ENCODE peak calls at places on chromosomes 3 and 15, in four cellular contexts. G is IMR-90, R is activated B cell treated with CpG ODN at 0.5 μM for 24 hours, S is H1. H is an unnamed sample.

GRCh38 chr3:80010021-80010420 is 242.2 kb upstream of the ROBO1 start:
- DNase-seq in R (no peak), G (no peak), S (no peak), H (no peak)

GRCh38 chr3:184748219-184749135 is 36.6 kb upstream of the MAGEF1 start:
- DNase-seq in S (no peak), G (peak; percentile 68), R (no peak), H (no peak)

GRCh38 chr3:134722899-134723484 is 72.1 kb upstream of the EPHB1 start:
- DNase-seq in R (no peak), S (no peak), G (no peak), H (no peak)

GRCh38 chr3:71305246-71306206 is 278.0 kb downstream of the FOXP1 start:
- DNase-seq in G (peak; percentile 57), R (no peak), S (peak; percentile 73), H (no peak)

GRCh38 chr3:108125550-108126071 is 34.8 kb upstream of the CD47 start:
- DNase-seq in R (peak; percentile 69), S (no peak), G (no peak), H (no peak)

GRCh38 chr15:85649372-85649771 is 145.4 kb downstream of the KLHL25 start:
- DNase-seq in R (no peak), S (no peak), G (peak; percentile 90), H (no peak)

GRCh38 chr3:24709921-24710320 is 215.3 kb upstream of the THRB start:
- DNase-seq in G (no peak), R (no peak), S (no peak), H (no peak)

GRCh38 chr3:14137004-14137403 is 12.2 kb downstream of the TMEM43 start:
- DNase-seq in G (no peak), R (no peak), S (no peak), H (no peak)

GRCh38 chr3:194206375-194206774 is 70.4 kb downstream of the HES1 start:
- DNase-seq in R (no peak), S (no peak), G (peak; percentile 2), H (no peak)

GRCh38 chr15:77607111-77607893 is 25.4 kb downstream of the LINGO1 start:
- DNase-seq in G (peak; percentile 39), R (no peak), S (no peak), H (peak; percentile 97)

GRCh38 chr15:73375755-73376305 is 7.1 kb upstream of the HCN4 start:
- DNase-seq in G (no peak), S (no peak), R (no peak), H (no peak)

GRCh38 chr3:100260081-100260684 is 609 bp upstream of the TBC1D23 start:
- DNase-seq in S (no peak), G (peak; percentile 51), R (no peak), H (no peak)

GRCh38 chr3:123158330-123158729 is 43.4 kb upstream of the SEC22A start:
- DNase-seq in S (no peak), R (no peak), G (no peak), H (no peak)

GRCh38 chr15:43346305-43346704 is 15.9 kb upstream of the LCMT2 start:
- DNase-seq in S (no peak), R (no peak), G (no peak), H (no peak)

GRCh38 chr3:19598870-19599269 is 335.1 kb downstream of the EFHB start:
- DNase-seq in R (no peak), G (no peak), S (no peak), H (no peak)

GRCh38 chr3:190063490-190063889 is 57.2 kb downstream of the P3H2 start:
- DNase-seq in G (no peak), S (no peak), R (no peak), H (no peak)

GRCh38 chr15:66995257-66995656 is 70.1 kb upstream of the SMAD3 start:
- DNase-seq in S (no peak), R (no peak), G (peak; percentile 86), H (no peak)

GRCh38 chr3:129017531-129017899 is 16.4 kb downstream of the EFCC1 start:
- DNase-seq in S (no peak), G (no peak), R (no peak), H (no peak)

GRCh38 chr3:43637702-43638101 is 15.9 kb upstream of the ANO10 start:
- DNase-seq in R (no peak), G (no peak), S (no peak), H (no peak)

GRCh38 chr15:58538901-58539300 is 107.1 kb downstream of the LIPC start:
- DNase-seq in R (no peak), G (no peak), S (no peak), H (no peak)

GRCh38 chr3:179021119-179021903 is 50.3 kb downstream of the ZMAT3 start:
- DNase-seq in R (no peak), S (no peak), G (no peak), H (no peak)

GRCh38 chr3:13891492-13892073 is 11.7 kb upstream of the WNT7A start:
- DNase-seq in R (no peak), S (no peak), G (no peak), H (no peak)

GRCh38 chr3:45210308-45211038 is 15.6 kb downstream of the TMEM158 start:
- DNase-seq in S (peak; percentile 46), G (peak; percentile 80), R (peak; percentile 29), H (peak; percentile 44)

GRCh38 chr15:53216036-53216435 is 425.9 kb upstream of the ONECUT1 start:
- DNase-seq in G (no peak), S (no peak), R (no peak), H (no peak)

GRCh38 chr3:197371521-197372075 is 73.2 kb upstream of the DLG1 start:
- DNase-seq in R (no peak), S (no peak), G (no peak), H (peak; percentile 60)

GRCh38 chr3:197256836-197257444 is 41.5 kb downstream of the DLG1 start:
- DNase-seq in G (peak; percentile 64), S (no peak), R (no peak), H (no peak)

GRCh38 chr3:111668912-111669488 is 73.9 kb upstream of the ZBED2 start:
- DNase-seq in R (no peak), S (no peak), G (peak; percentile 76), H (no peak)

GRCh38 chr3:133572158-133573053 is 1.1 kb upstream of the CDV3 start:
- DNase-seq in S (no peak), R (no peak), G (peak; percentile 53), H (no peak)

GRCh38 chr3:42556089-42556632 is 25.6 kb downstream of the SEC22C start:
- DNase-seq in G (no peak), S (no peak), R (no peak), H (no peak)

GRCh38 chr3:42552830-42553229 is 28.9 kb downstream of the SEC22C start:
- DNase-seq in R (no peak), G (no peak), S (no peak), H (no peak)

GRCh38 chr3:42562047-42562907 is 19.5 kb downstream of the SEC22C start:
- DNase-seq in S (no peak), G (peak; percentile 34), R (no peak), H (no peak)

GRCh38 chr3:42557849-42558248 is 23.9 kb downstream of the SEC22C start:
- DNase-seq in R (no peak), G (no peak), S (no peak), H (no peak)
- TF ChIP-seq CTCF in R (no peak), G (no peak), S (no peak), H (no peak)

DNA sequence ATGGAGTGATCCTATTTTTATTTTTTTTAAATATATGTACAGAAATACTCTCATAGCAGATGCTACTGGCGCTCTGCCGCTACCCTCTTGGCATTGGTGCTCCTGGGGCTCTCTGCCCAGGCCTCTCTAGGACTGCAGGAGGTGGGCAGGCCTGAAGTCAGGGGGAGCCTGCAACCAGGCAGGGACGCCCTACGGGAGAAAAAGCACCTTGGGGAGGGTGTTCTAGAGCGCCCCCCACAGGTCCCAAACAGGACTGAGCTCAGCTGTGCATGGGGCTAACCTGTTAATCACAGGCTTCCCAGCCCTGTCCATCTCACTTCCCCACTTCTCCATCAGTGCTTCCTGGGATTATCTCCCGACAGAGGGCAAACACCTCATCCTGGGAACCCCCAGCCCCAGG is 192.5 kb downstream of the SHQ1 start:
- DNase-seq in R (no peak), S (peak; percentile 19), G (no peak), H (no peak)
- TF ChIP-seq CTCF in R (no peak), S (peak; percentile 80), G (no peak), H (no peak)

GRCh38 chr3:131047582-131047981 is 20.9 kb downstream of the NEK11 start:
- DNase-seq in G (no peak), R (no peak), S (no peak), H (no peak)
- TF ChIP-seq CTCF in G (no peak), R (no peak), S (peak; percentile 52), H (no peak)

GRCh38 chr3:61631108-61631769 is 69.9 kb downstream of the PTPRG start:
- DNase-seq in S (no peak), G (no peak), R (no peak), H (no peak)
- TF ChIP-seq CTCF in S (no peak), G (no peak), R (no peak), H (no peak)

DNA sequence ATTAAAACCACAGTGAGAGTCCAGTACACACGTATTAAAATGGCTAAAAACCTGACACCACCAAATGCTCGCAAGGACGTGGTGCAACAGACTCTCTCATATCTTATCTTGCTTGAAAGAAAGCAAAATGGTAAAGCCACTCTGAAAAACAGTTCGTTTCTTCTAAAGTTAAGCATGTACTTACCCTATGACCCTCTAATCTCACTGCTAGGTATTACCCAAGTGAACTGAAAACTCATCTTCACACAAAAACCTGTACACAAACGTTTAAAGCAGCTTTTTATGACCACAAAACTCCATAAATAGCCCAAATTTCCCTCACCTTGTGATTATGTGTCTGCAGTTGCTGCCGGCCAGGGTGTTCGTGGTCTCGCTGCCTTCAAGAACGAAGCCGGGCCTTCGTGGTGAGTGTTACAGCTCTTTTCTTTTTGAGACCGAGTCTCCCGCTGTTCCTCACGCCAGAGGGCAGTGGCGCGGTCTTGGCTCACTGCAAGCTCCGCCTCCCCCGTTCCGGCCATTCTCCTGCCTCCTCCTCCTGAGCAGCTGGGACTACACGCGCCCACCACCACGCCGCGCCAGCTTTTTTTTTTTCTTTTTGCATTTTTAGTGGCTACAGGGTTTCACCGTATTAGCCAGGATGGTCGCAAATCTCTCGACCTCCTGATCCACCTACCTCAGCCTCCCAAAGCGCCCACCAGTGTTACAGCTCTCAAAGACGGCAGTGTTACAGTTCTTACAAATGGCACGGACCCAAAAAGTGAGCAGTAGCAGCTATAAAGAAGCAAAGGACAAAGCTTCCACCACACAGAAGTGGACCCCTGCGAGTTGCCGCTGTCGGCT is 165.4 kb downstream of the TJP1 start:
- DNase-seq in S (peak; percentile 62), G (no peak), R (no peak), H (no peak)
- TF ChIP-seq CTCF in S (peak; percentile 38), G (no peak), R (no peak), H (no peak)

DNA sequence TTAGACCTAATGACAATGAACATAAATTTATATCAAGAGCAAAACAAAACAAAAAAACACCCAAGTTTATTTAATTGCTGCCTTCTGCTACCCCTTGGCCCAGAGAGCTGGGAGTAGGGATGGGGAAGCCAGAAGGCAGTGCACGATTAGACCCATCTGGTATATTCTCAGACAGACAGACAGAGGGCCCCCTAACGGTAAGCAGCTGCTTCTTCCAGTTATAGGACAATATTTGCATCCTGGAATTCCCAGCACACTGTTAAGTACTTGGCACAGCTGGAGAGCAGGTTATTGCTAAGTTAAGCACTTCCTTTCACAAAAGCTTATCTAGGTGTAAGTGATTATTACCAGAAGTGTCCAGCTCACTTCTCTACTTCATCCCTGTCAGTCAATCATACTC is 39.3 kb downstream of the C2CD4B start:
- DNase-seq in R (no peak), G (peak; percentile 50), S (no peak), H (no peak)
- TF ChIP-seq CTCF in R (no peak), G (peak; percentile 42), S (peak; percentile 7), H (peak; percentile 65)

DNA sequence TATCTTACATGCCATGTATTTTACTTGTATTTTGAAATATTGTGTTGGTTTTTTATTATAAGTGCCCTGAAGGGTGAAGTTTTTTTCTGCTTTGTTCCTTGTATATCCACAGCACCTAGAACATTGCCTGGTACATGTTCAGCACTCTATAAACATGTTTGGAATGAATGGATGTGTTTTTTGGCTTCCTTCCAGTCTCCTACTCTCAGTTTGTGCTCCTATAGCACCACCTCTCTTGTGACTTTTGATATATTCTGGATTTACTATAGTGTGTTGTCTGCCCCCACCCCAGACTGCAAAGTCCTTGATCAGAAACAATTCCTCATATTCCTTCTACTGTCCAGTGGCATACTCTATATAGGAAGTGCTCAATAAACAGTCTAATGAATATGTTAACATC is 60.6 kb downstream of the PLCL2 start:
- DNase-seq in S (no peak), G (peak; percentile 15), R (no peak), H (no peak)
- TF ChIP-seq CTCF in S (no peak), G (no peak), R (no peak), H (no peak)

H was measured in D721Med.